ENCODE peak calls at places on chromosomes 11 and 22, in four cellular contexts. E is HCT116, P is H1, V is K562. I is an unnamed sample.

GRCh38 chr11:127103586-127104388 is 103.2 kb upstream of the KIRREL3 start:
- DNase-seq in E (no peak), P (no peak), V (no peak), I (no peak)

GRCh38 chr11:83219095-83219494 is 25.6 kb downstream of the ANKRD42 start:
- DNase-seq in E (no peak), P (peak; percentile 55), V (peak; percentile 8), I (no peak)

GRCh38 chr11:84740050-84740449 is 887.1 kb downstream of the DLG2 start:
- DNase-seq in E (no peak), P (no peak), V (no peak), I (no peak)

GRCh38 chr11:128305588-128305987 is 281.8 kb downstream of the ETS1 start:
- DNase-seq in E (no peak), P (no peak), V (no peak), I (no peak)

GRCh38 chr22:17742528-17742902 is 31.8 kb downstream of the BID start:
- DNase-seq in E (peak; percentile 59), P (peak; percentile 96), V (peak; percentile 89), I (no peak)

GRCh38 chr22:27620367-27621154 is 181.0 kb downstream of the MN1 start:
- DNase-seq in E (no peak), P (no peak), V (no peak), I (no peak)

GRCh38 chr11:124167852-124168251 is 15.3 kb upstream of the OR10D3 start:
- DNase-seq in E (no peak), P (no peak), V (no peak), I (no peak)

GRCh38 chr11:103327721-103328120 is 218.5 kb downstream of the DYNC2H1 start:
- DNase-seq in E (no peak), P (no peak), V (no peak), I (no peak)

GRCh38 chr11:122852071-122852831 is 14.0 kb downstream of the CRTAM start:
- DNase-seq in E (no peak), P (no peak), V (no peak), I (no peak)

GRCh38 chr22:44449061-44449682 is 48.9 kb downstream of the RTL6 start:
- DNase-seq in E (no peak), P (no peak), V (peak; percentile 25), I (no peak)

GRCh38 chr11:65556470-65557279 is 1.5 kb downstream of the LTBP3 start:
- DNase-seq in E (no peak), P (no peak), V (no peak), I (no peak)

GRCh38 chr11:125932301-125932700 is 13.5 kb upstream of the VSIG10L2 start:
- DNase-seq in E (no peak), P (no peak), V (no peak), I (no peak)
- TF ChIP-seq EGR1 in E (no peak), P (no peak), V (no peak), I (no peak)

DNA sequence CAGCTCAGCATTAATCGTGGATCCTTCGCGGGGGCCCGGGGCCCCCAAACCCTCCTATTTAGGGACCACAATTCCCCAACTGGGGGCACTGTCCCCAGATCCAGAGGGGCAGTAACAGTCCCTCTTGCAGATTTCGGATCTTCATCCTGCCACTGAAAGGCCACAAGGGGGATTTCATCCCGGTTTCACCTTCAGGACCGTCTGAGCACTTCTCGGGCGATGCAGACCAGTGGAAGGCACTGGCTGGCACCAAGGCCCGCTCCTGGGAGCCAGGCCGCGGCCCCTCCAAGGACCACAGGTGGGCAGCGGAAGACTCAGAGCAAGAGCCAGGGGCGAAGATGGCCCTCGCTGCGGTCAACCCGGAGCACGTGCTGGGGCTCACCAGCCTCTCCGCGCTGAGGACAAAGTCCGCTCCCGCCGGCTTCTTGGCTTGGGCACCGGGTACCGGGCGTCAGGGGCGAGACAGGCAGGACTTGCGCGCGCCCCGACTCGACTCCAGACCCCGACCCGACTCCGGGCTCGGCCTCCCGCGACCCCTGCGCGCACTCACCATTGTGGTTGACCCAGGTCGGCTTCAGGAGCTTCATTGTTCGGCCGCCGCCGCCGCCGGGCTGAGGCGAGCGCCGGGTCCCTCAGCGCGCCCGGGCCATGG is 517 bp downstream of the HIRA start:
- DNase-seq in E (no peak), P (peak; percentile 67), V (peak; percentile 82), I (no peak)
- TF ChIP-seq EGR1 in E (no peak), P (no peak), V (no peak), I (no peak)

GRCh38 chr11:16968196-16968595 is 46.0 kb downstream of the PLEKHA7 start:
- DNase-seq in E (no peak), P (no peak), V (no peak), I (no peak)

GRCh38 chr11:16969010-16970004 is 44.9 kb downstream of the PLEKHA7 start:
- DNase-seq in E (no peak), P (no peak), V (no peak), I (no peak)

GRCh38 chr11:16964501-16964900 is 49.7 kb downstream of the PLEKHA7 start:
- DNase-seq in E (no peak), P (no peak), V (no peak), I (no peak)

GRCh38 chr11:16967347-16967662 is 46.9 kb downstream of the PLEKHA7 start:
- DNase-seq in E (no peak), P (no peak), V (no peak), I (no peak)

GRCh38 chr11:16966633-16967346 is 47.4 kb downstream of the PLEKHA7 start:
- DNase-seq in E (no peak), P (no peak), V (no peak), I (no peak)
- TF ChIP-seq EGR1 in E (no peak), P (no peak), V (no peak), I (no peak)

GRCh38 chr22:50161508-50162390 is 8.8 kb upstream of the PANX2 start:
- DNase-seq in E (no peak), P (no peak), V (no peak), I (no peak)

GRCh38 chr22:50162391-50162956 is 8.1 kb upstream of the PANX2 start:
- DNase-seq in E (no peak), P (no peak), V (no peak), I (no peak)

GRCh38 chr22:50153756-50154140 is 16.8 kb upstream of the PANX2 start:
- DNase-seq in E (no peak), P (no peak), V (no peak), I (no peak)

GRCh38 chr22:50160947-50161346 is 9.6 kb upstream of the PANX2 start:
- DNase-seq in E (no peak), P (no peak), V (no peak), I (no peak)

DNA sequence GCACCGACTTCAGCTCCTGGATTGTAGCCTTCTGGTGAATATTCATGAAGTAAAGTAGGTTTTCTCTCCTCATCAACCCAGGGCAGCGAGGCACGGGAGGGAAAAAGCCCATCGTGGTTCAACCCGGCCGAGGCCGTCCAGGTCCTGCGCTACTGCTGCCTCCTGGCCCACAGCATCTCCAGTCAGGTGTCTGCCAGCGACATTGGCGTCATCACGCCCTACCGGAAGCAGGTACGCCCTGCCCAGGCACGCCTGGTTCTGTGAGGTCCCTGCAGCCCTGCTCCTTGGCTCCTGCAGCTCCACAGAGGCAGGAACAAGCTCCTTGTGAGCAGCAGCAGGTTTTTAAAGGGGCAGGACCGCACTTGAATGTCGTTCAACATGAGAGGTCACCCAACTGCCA is 12.6 kb upstream of the PANX2 start:
- DNase-seq in E (no peak), P (no peak), V (no peak), I (no peak)
- TF ChIP-seq EGR1 in E (no peak), P (no peak), V (no peak), I (no peak)

GRCh38 chr11:107179829-107180228 is 161.6 kb upstream of the GUCY1A2 start:
- DNase-seq in E (no peak), P (no peak), V (no peak), I (no peak)

GRCh38 chr11:107182983-107183382 is 164.7 kb upstream of the GUCY1A2 start:
- DNase-seq in E (no peak), P (no peak), V (no peak), I (no peak)

GRCh38 chr11:107184936-107185335 is 166.7 kb upstream of the GUCY1A2 start:
- DNase-seq in E (no peak), P (no peak), V (no peak), I (no peak)

GRCh38 chr11:107183963-107184362 is 165.7 kb upstream of the GUCY1A2 start:
- DNase-seq in E (no peak), P (no peak), V (no peak), I (no peak)
- TF ChIP-seq EGR1 in E (no peak), P (no peak), V (no peak), I (no peak)

GRCh38 chr22:29581799-29582198 is 886 bp upstream of the NIPSNAP1 start:
- DNase-seq in E (no peak), P (no peak), V (no peak), I (no peak)

GRCh38 chr22:29578462-29578861 is 2.5 kb downstream of the NIPSNAP1 start:
- DNase-seq in E (no peak), P (no peak), V (no peak), I (no peak)

GRCh38 chr22:29574762-29575450 is 6.0 kb downstream of the NIPSNAP1 start:
- DNase-seq in E (no peak), P (no peak), V (no peak), I (no peak)

GRCh38 chr22:29584975-29585374 is 4.1 kb upstream of the NIPSNAP1 start:
- DNase-seq in E (no peak), P (no peak), V (no peak), I (no peak)

GRCh38 chr22:29580200-29580810 is 608 bp downstream of the NIPSNAP1 start:
- DNase-seq in E (no peak), P (peak; percentile 63), V (no peak), I (no peak)
- TF ChIP-seq EGR1 in E (no peak), P (no peak), V (no peak), I (no peak)

DNA sequence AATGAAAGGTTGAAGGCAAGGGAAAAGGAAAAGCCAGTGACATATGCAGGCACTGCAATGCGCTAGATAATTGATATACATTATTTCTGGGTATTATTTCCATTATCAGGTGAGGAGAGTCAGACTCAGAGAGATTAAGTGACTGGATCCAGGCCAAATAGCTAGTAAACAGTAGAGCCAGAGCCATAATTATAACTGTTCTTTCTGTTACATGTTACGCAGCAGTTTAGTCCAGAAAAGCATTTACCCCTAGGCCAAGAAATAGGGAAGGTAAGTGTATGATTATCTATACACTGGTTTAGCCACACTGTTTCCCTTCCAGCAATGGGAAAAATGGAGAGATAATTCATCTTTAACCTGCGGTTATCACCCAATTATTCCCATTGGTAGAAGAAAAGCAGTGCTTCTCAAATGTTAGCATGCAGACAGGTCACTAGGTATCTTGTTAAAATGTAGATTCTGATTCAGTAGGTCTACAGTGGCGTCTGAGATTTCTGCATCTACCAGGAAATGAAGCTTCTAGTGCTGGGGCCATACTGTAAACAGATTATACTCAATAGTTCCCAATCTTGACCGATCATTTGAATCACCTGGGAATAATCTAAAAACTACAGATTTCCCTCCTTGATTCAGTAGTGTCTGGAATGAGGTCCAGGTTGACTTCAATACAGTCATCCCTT is 69.4 kb downstream of the RBFOX2 start:
- DNase-seq in E (no peak), P (no peak), V (no peak), I (no peak)
- TF ChIP-seq EGR1 in E (no peak), P (no peak), V (no peak), I (no peak)

DNA sequence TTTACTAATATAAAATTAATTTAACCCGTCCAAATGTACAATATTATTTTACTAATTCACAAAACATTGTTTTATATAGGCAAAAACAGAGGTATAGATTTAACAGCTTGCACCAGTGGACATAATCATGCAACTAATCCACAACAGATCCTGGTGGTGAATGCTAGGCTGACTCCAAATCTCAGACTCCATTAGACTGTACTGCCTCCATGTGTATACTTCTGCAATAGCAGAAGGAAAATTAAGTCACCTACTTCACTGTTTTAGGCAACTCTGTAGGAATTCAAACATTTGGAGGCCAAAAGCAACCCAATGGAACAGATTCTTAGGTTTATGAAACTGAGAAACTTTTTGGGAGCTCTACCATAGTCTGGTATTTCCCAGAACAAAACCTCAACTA is 30.0 kb upstream of the RAB39A start:
- DNase-seq in E (peak; percentile 36), P (no peak), V (peak; percentile 42), I (peak; percentile 24)
- TF ChIP-seq EGR1 in E (no peak), P (no peak), V (no peak), I (no peak)